ENCODE peak calls at places on chromosomes 1 and 21, in four cellular contexts. W, D, Y and I are unnamed samples.
A peak's percentile ranks its signal among the peaks of the same experiment; 100 is the strongest.

GRCh38 chr1:185477638-185478216 is 160.7 kb upstream of the IVNS1ABP start:
- DNase-seq in W (no peak), D (no peak), Y (peak; percentile 9), I (no peak)

GRCh38 chr1:173329747-173330146 is 122.6 kb upstream of the TNFSF4 start:
- DNase-seq in W (no peak), D (no peak), Y (no peak), I (no peak)

GRCh38 chr1:46556822-46557221 is 5.4 kb upstream of the KNCN start:
- DNase-seq in W (no peak), D (no peak), Y (no peak), I (no peak)

GRCh38 chr1:157626099-157626498 is 28.2 kb upstream of the FCRL4 start:
- DNase-seq in W (peak; percentile 57), D (peak; percentile 8), Y (peak; percentile 3), I (peak; percentile 5)

GRCh38 chr1:28887835-28888682 is 26.3 kb upstream of the EPB41 start:
- DNase-seq in W (peak; percentile 77), D (no peak), Y (no peak), I (no peak)

GRCh38 chr21:36034211-36034913 is 26.0 kb downstream of the SETD4 start:
- DNase-seq in W (no peak), D (no peak), Y (no peak), I (no peak)

GRCh38 chr1:44049839-44050238 is 18.6 kb upstream of the SLC6A9 start:
- DNase-seq in W (no peak), D (no peak), Y (no peak), I (no peak)

GRCh38 chr21:16651956-16652355 is 860.9 kb upstream of the CXADR start:
- DNase-seq in W (no peak), D (no peak), Y (no peak), I (no peak)

GRCh38 chr1:155254714-155255242 is 505 bp downstream of the ENTREP3 start:
- DNase-seq in W (no peak), D (no peak), Y (no peak), I (peak; percentile 43)

GRCh38 chr1:216356945-216357344 is 66.3 kb downstream of the USH2A start:
- DNase-seq in W (no peak), D (no peak), Y (no peak), I (no peak)

GRCh38 chr1:53625766-53626520 is 113.0 kb downstream of the GLIS1 start:
- DNase-seq in W (no peak), D (no peak), Y (no peak), I (no peak)

GRCh38 chr1:156767879-156768608 is 709 bp downstream of the PRCC start:
- DNase-seq in W (peak; percentile 55), D (no peak), Y (no peak), I (no peak)

GRCh38 chr1:228281631-228282328 is 73.9 kb downstream of the OBSCN start:
- DNase-seq in W (no peak), D (no peak), Y (no peak), I (no peak)

GRCh38 chr1:163346326-163346870 is 24.6 kb downstream of the NUF2 start:
- DNase-seq in W (no peak), D (no peak), Y (no peak), I (no peak)

GRCh38 chr1:83994111-83994510 is 4.8 kb downstream of the TTLL7 start:
- DNase-seq in W (no peak), D (no peak), Y (no peak), I (no peak)

GRCh38 chr1:26853156-26853555 is 9.8 kb upstream of the SFN start:
- DNase-seq in W (peak; percentile 89), D (peak; percentile 80), Y (peak; percentile 76), I (peak; percentile 78)

GRCh38 chr1:223645903-223646302 is 19.6 kb downstream of the CAPN8 start:
- DNase-seq in W (no peak), D (no peak), Y (no peak), I (no peak)

GRCh38 chr1:59453297-59453970 is 156.5 kb downstream of the FGGY start:
- DNase-seq in W (no peak), D (no peak), Y (no peak), I (no peak)

GRCh38 chr1:94746635-94747525 is 73.3 kb upstream of the SLC44A3 start:
- DNase-seq in W (peak; percentile 13), D (no peak), Y (no peak), I (no peak)

GRCh38 chr1:216726435-216726834 is 3.2 kb upstream of the ESRRG start:
- DNase-seq in W (no peak), D (no peak), Y (no peak), I (no peak)

GRCh38 chr1:9402256-9402616 is 109.5 kb downstream of the SPSB1 start:
- DNase-seq in W (no peak), D (no peak), Y (no peak), I (no peak)

GRCh38 chr1:162753998-162754585 is 36.4 kb upstream of the HSD17B7 start:
- DNase-seq in W (no peak), D (no peak), Y (no peak), I (no peak)

GRCh38 chr1:235617808-235618207 is 31.8 kb downstream of the GNG4 start:
- DNase-seq in W (no peak), D (no peak), Y (no peak), I (no peak)

GRCh38 chr1:89952021-89952995 is 42.6 kb upstream of the ZNF326 start:
- DNase-seq in W (no peak), D (no peak), Y (no peak), I (no peak)

GRCh38 chr1:24384251-24385090 is 29.1 kb downstream of the STPG1 start:
- DNase-seq in W (no peak), D (peak; percentile 34), Y (no peak), I (peak; percentile 40)

GRCh38 chr1:218439541-218440295 is 94.6 kb downstream of the TGFB2 start:
- DNase-seq in W (no peak), D (no peak), Y (peak; percentile 20), I (no peak)

GRCh38 chr1:117657949-117658660 is 52.3 kb downstream of the TENT5C start:
- DNase-seq in W (no peak), D (no peak), Y (no peak), I (no peak)

GRCh38 chr1:18956189-18957135 is at the start of gene IFFO2:
- DNase-seq in W (peak; percentile 95), D (peak; percentile 98), Y (peak; percentile 85), I (peak; percentile 97)
- TF ChIP-seq POLR2A in W (no peak), D (peak; percentile 58), Y (peak; percentile 83), I (peak; percentile 56)

GRCh38 chr1:225762002-225762441 is 15.6 kb upstream of the SRP9 start:
- DNase-seq in W (no peak), D (no peak), Y (no peak), I (no peak)
- TF ChIP-seq TAF1 in W (no peak), D (no peak), Y (no peak), I (no peak)

DNA sequence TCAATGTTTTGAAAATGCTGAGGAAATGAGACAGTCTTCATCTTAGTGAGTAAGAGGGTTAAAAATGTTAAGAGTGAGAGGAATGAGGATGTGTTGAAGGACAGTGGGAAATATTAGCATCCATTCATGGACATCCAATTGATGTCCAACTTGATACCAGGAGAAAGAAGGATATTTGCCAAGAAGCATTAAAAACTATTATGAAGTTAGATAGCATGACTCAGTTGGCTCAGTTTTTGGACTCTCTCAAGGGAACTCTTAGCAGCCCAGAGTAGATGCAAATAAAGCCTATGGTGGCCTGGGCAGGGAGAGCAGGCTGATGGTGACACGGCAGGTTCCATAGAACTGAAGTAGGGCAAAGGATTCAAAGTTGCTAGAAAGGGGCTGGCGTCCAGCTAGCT is 171.0 kb downstream of the ZZZ3 start:
- DNase-seq in W (no peak), D (no peak), Y (no peak), I (no peak)
- TF ChIP-seq POLR2A in W (no peak), D (no peak), Y (no peak), I (no peak)

DNA sequence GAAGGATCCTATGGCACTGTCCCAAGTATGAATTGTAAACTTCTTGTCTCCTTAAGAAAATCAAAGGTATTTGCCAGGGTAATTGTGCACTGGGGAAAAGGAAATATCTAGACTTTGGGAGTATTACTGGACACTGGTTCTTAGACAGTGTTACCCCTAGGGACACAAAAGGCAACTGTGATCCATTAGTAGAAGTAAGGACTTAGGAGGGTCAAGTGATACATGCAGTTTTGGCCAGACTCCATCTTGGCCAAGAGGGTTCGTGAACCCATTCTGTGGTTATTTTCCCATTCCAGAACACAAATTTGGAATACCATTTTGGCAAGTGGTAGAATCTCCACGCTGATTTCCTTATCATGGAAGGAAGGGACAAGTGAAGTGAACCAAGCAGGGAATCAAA is 98.1 kb downstream of the TM2D1 start:
- DNase-seq in W (no peak), D (no peak), Y (no peak), I (no peak)
- TF ChIP-seq TAF1 in W (no peak), D (no peak), Y (no peak), I (no peak)